ENCODE peak calls at places on chromosome X, in four cellular contexts. N, S, Y and A are unnamed samples.

GRCh38 chrX:29461039-29461438 is 754.3 kb upstream of the MAGEB2 start:
- DNase-seq in N (no peak), S (no peak), Y (no peak), A (no peak)

GRCh38 chrX:1661048-1661921 is 46.4 kb downstream of the ASMT start:
- DNase-seq in N (no peak), S (no peak), Y (peak; percentile 64), A (peak; percentile 64)

GRCh38 chrX:99242001-99242400 is 1168.1 kb downstream of the PCDH19 start:
- DNase-seq in N (no peak), S (no peak), Y (no peak), A (no peak)

GRCh38 chrX:7972586-7972985 is 45.4 kb upstream of the PNPLA4 start:
- DNase-seq in N (no peak), S (no peak), Y (no peak), A (no peak)

GRCh38 chrX:23451266-23451665 is 116.6 kb downstream of the PTCHD1 start:
- DNase-seq in N (no peak), S (no peak), Y (no peak), A (no peak)

GRCh38 chrX:11641368-11641767 is 24.4 kb downstream of the ARHGAP6 start:
- DNase-seq in N (no peak), S (no peak), Y (no peak), A (no peak)

GRCh38 chrX:24169211-24169610 is 19.7 kb downstream of the ZFX start:
- DNase-seq in N (no peak), S (no peak), Y (no peak), A (no peak)

GRCh38 chrX:6732101-6732500 is 197.2 kb upstream of the VCX3A start:
- DNase-seq in N (no peak), S (no peak), Y (no peak), A (no peak)

GRCh38 chrX:77160301-77160700 is 286.9 kb upstream of the FGF16 start:
- DNase-seq in N (no peak), S (no peak), Y (no peak), A (no peak)

GRCh38 chrX:56793112-56793430 is 64.0 kb downstream of the NBDY start:
- DNase-seq in N (no peak), S (no peak), Y (no peak), A (no peak)

GRCh38 chrX:103927633-103928032 is 34.8 kb upstream of the TMSB15B start:
- DNase-seq in N (no peak), S (no peak), Y (no peak), A (no peak)

GRCh38 chrX:71652405-71652804 is 14.9 kb upstream of the LOC101059915 start:
- DNase-seq in N (peak; percentile 51), S (no peak), Y (no peak), A (no peak)

GRCh38 chrX:104324461-104324860 is 69.7 kb upstream of the ESX1 start:
- DNase-seq in N (no peak), S (no peak), Y (no peak), A (no peak)

GRCh38 chrX:10296581-10296980 is 139.8 kb downstream of the CLCN4 start:
- DNase-seq in N (no peak), S (no peak), Y (no peak), A (no peak)

GRCh38 chrX:47578692-47579091 is 3.5 kb upstream of the TIMP1 start:
- DNase-seq in N (no peak), S (no peak), Y (no peak), A (no peak)

GRCh38 chrX:152307936-152308335 is 143.2 kb downstream of the GABRA3 start:
- DNase-seq in N (no peak), S (no peak), Y (no peak), A (no peak)

GRCh38 chrX:110248582-110248981 is 69.3 kb downstream of the AMMECR1 start:
- DNase-seq in N (no peak), S (no peak), Y (no peak), A (no peak)

GRCh38 chrX:19091596-19091995 is 30.7 kb downstream of the ADGRG2 start:
- DNase-seq in N (no peak), S (no peak), Y (no peak), A (no peak)

GRCh38 chrX:15576019-15576418 is 24.7 kb downstream of the ACE2 start:
- DNase-seq in N (no peak), S (no peak), Y (no peak), A (no peak)

GRCh38 chrX:136209016-136209738 is 42.0 kb downstream of the MAP7D3 start:
- DNase-seq in N (no peak), S (peak; percentile 43), Y (peak; percentile 73), A (peak; percentile 58)

GRCh38 chrX:13008189-13008533 is 33.3 kb downstream of the TMSB4X start:
- DNase-seq in N (no peak), S (no peak), Y (no peak), A (no peak)

GRCh38 chrX:154648931-154649863 is 4.2 kb downstream of the CTAG2 start:
- DNase-seq in N (no peak), S (no peak), Y (no peak), A (no peak)

GRCh38 chrX:15804563-15804962 is 14.3 kb downstream of the ZRSR2 start:
- DNase-seq in N (no peak), S (no peak), Y (no peak), A (no peak)